ENCODE peak calls at places on chromosomes 7 and 10, in nine cellular contexts. R is mesothelial cell of epicardium, T is type B pancreatic cell, Z is smooth muscle cell of the brain vasculature, U is ELR, G is HCT116, B is mesendoderm, X is adrenal gland, F is NCI-H446 treated with DMSO at 0.1 percent for 48 hours. I is an unnamed sample.

GRCh38 chr10:119826777-119827176 is 45.9 kb downstream of the MCMBP start:
- DNase-seq in R (no peak), T (no peak), Z (no peak), U (peak; percentile 26), G (no peak), B (no peak), X (no peak), F (no peak), I (no peak)

GRCh38 chr10:44479306-44479705 is 94.4 kb upstream of the CXCL12 start:
- DNase-seq in R (no peak), T (no peak), Z (no peak), U (no peak), G (no peak), B (no peak), X (no peak), F (no peak), I (no peak)

GRCh38 chr10:132450825-132451505 is 54.0 kb downstream of the PWWP2B start:
- DNase-seq in R (no peak), T (no peak), Z (no peak), U (no peak), G (no peak), B (no peak), X (no peak), F (no peak), I (peak; percentile 78)

GRCh38 chr10:121077331-121077730 is 226.2 kb downstream of the WDR11 start:
- DNase-seq in R (no peak), T (peak; percentile 55), Z (no peak), U (no peak), G (no peak), B (peak; percentile 76), X (no peak), F (peak; percentile 41), I (no peak)

GRCh38 chr10:4802711-4803487 is 23.1 kb upstream of the AKR1E2 start:
- DNase-seq in R (no peak), T (no peak), Z (no peak), U (no peak), G (no peak), B (no peak), X (no peak), F (no peak), I (no peak)

GRCh38 chr10:119337223-119337622 is 129.9 kb downstream of the GRK5 start:
- DNase-seq in R (no peak), T (no peak), Z (no peak), U (no peak), G (no peak), B (peak; percentile 44), X (no peak), F (no peak), I (peak; percentile 34)

GRCh38 chr7:16419859-16420258 is 1.5 kb downstream of the CRPPA start:
- DNase-seq in R (no peak), T (no peak), Z (no peak), U (no peak), G (no peak), B (peak; percentile 10), X (no peak), F (no peak), I (no peak)

GRCh38 chr10:12487366-12487765 is 138.0 kb downstream of the CAMK1D start:
- DNase-seq in R (no peak), T (no peak), Z (no peak), U (no peak), G (no peak), B (no peak), X (no peak), F (no peak), I (peak; percentile 69)

GRCh38 chr7:105580022-105580740 is 1.1 kb downstream of the EFCAB10 start:
- DNase-seq in R (no peak), T (no peak), Z (no peak), U (peak; percentile 52), G (peak; percentile 51), B (peak; percentile 68), X (no peak), F (no peak), I (no peak)

GRCh38 chr7:159201722-159202330 is 57.2 kb upstream of the VIPR2 start:
- DNase-seq in R (no peak), T (no peak), Z (no peak), U (no peak), G (no peak), B (no peak), X (no peak), F (no peak), I (no peak)

GRCh38 chr10:130810856-130811255 is 500.7 kb downstream of the TCERG1L start:
- DNase-seq in R (peak; percentile 27), T (peak; percentile 55), Z (no peak), U (no peak), G (no peak), B (no peak), X (no peak), F (no peak), I (no peak)

GRCh38 chr7:5766321-5766761 is 15.1 kb downstream of the RNF216 start:
- DNase-seq in R (no peak), T (no peak), Z (peak; percentile 29), U (peak; percentile 82), G (no peak), B (no peak), X (peak; percentile 18), F (no peak), I (peak; percentile 83)

GRCh38 chr7:81887098-81887497 is 117.3 kb upstream of the HGF start:
- DNase-seq in R (no peak), T (no peak), Z (no peak), U (no peak), G (no peak), B (no peak), X (no peak), F (no peak), I (no peak)

GRCh38 chr7:135204271-135204872 is 7.0 kb downstream of the WDR91 start:
- DNase-seq in R (no peak), T (no peak), Z (peak; percentile 67), U (peak; percentile 76), G (no peak), B (no peak), X (peak; percentile 17), F (no peak), I (peak; percentile 76)

GRCh38 chr10:132992433-132993215 is 50.3 kb upstream of the CFAP46 start:
- DNase-seq in R (no peak), T (no peak), Z (no peak), U (no peak), G (no peak), B (no peak), X (no peak), F (no peak), I (no peak)

GRCh38 chr7:586494-586893 is 66.8 kb upstream of the PDGFA start:
- DNase-seq in R (no peak), T (no peak), Z (no peak), U (no peak), G (no peak), B (no peak), X (no peak), F (no peak), I (no peak)